ENCODE peak calls at places on chromosomes 6 and 20, in ten cellular contexts. One of them, this sample, is unnamed.

GRCh38 chr6:113842165-113842564 is 15.0 kb upstream of the MARCKS start:
- DNase-seq in GM23338: no peak
- DNase-seq in lung: no peak
- DNase-seq in pancreas: no peak
- DNase-seq in cardiac muscle cell: no peak
- DNase-seq in HepG2: no peak
- DNase-seq in endothelial cell of umbilical vein: no peak
- DNase-seq in fibroblast of lung: peak; percentile 19
- DNase-seq in MM.1S: no peak
- DNase-seq in left lung: no peak
- DNase-seq in this sample: no peak

GRCh38 chr20:40776702-40777457 is 87.8 kb upstream of the MAFB start:
- DNase-seq in GM23338: no peak
- DNase-seq in lung: no peak
- DNase-seq in pancreas: no peak
- DNase-seq in cardiac muscle cell: no peak
- DNase-seq in HepG2: no peak
- DNase-seq in endothelial cell of umbilical vein: no peak
- DNase-seq in fibroblast of lung: no peak
- DNase-seq in MM.1S: no peak
- DNase-seq in left lung: no peak
- DNase-seq in this sample: peak; percentile 20

GRCh38 chr6:47767102-47767501 is 14.7 kb upstream of the OPN5 start:
- DNase-seq in GM23338: no peak
- DNase-seq in lung: no peak
- DNase-seq in pancreas: no peak
- DNase-seq in cardiac muscle cell: no peak
- DNase-seq in HepG2: no peak
- DNase-seq in endothelial cell of umbilical vein: no peak
- DNase-seq in fibroblast of lung: no peak
- DNase-seq in MM.1S: no peak
- DNase-seq in left lung: no peak
- DNase-seq in this sample: no peak

GRCh38 chr20:45465492-45466266 is 3.9 kb upstream of the WFDC2 start:
- DNase-seq in GM23338: peak; percentile 32
- DNase-seq in lung: no peak
- DNase-seq in pancreas: no peak
- DNase-seq in cardiac muscle cell: no peak
- DNase-seq in HepG2: no peak
- DNase-seq in endothelial cell of umbilical vein: no peak
- DNase-seq in fibroblast of lung: no peak
- DNase-seq in MM.1S: no peak
- DNase-seq in left lung: no peak
- DNase-seq in this sample: no peak

GRCh38 chr6:2695464-2696095 is 55.1 kb downstream of the MYLK4 start:
- DNase-seq in GM23338: peak; percentile 53
- DNase-seq in lung: no peak
- DNase-seq in pancreas: no peak
- DNase-seq in cardiac muscle cell: peak; percentile 28
- DNase-seq in HepG2: peak; percentile 27
- DNase-seq in endothelial cell of umbilical vein: peak; percentile 55
- DNase-seq in fibroblast of lung: peak; percentile 74
- DNase-seq in MM.1S: no peak
- DNase-seq in left lung: no peak
- DNase-seq in this sample: no peak

GRCh38 chr6:61711849-61712248 is 574.2 kb downstream of the KHDRBS2 start:
- DNase-seq in GM23338: peak; percentile 51
- DNase-seq in lung: no peak
- DNase-seq in pancreas: no peak
- DNase-seq in cardiac muscle cell: peak; percentile 30
- DNase-seq in HepG2: no peak
- DNase-seq in endothelial cell of umbilical vein: no peak
- DNase-seq in fibroblast of lung: no peak
- DNase-seq in MM.1S: peak; percentile 71
- DNase-seq in left lung: no peak
- DNase-seq in this sample: no peak

GRCh38 chr6:7188492-7188891 is 80.7 kb downstream of the RREB1 start:
- DNase-seq in GM23338: no peak
- DNase-seq in lung: no peak
- DNase-seq in pancreas: no peak
- DNase-seq in cardiac muscle cell: no peak
- DNase-seq in HepG2: no peak
- DNase-seq in endothelial cell of umbilical vein: no peak
- DNase-seq in fibroblast of lung: no peak
- DNase-seq in MM.1S: peak; percentile 90
- DNase-seq in left lung: no peak
- DNase-seq in this sample: no peak

GRCh38 chr20:2204021-2204420 is 91.8 kb upstream of the TGM3 start:
- DNase-seq in GM23338: no peak
- DNase-seq in lung: no peak
- DNase-seq in pancreas: no peak
- DNase-seq in cardiac muscle cell: no peak
- DNase-seq in HepG2: no peak
- DNase-seq in endothelial cell of umbilical vein: no peak
- DNase-seq in fibroblast of lung: no peak
- DNase-seq in MM.1S: no peak
- DNase-seq in left lung: no peak
- DNase-seq in this sample: no peak

GRCh38 chr6:31871068-31871659 is 7.6 kb downstream of the SLC44A4 start:
- DNase-seq in GM23338: peak; percentile 18
- DNase-seq in lung: no peak
- DNase-seq in pancreas: no peak
- DNase-seq in cardiac muscle cell: no peak
- DNase-seq in HepG2: no peak
- DNase-seq in endothelial cell of umbilical vein: no peak
- DNase-seq in fibroblast of lung: peak; percentile 20
- DNase-seq in MM.1S: no peak
- DNase-seq in left lung: no peak
- DNase-seq in this sample: no peak

GRCh38 chr6:170286246-170286933 is 4.5 kb downstream of the DLL1 start:
- DNase-seq in GM23338: no peak
- DNase-seq in lung: no peak
- DNase-seq in pancreas: no peak
- DNase-seq in cardiac muscle cell: no peak
- DNase-seq in HepG2: no peak
- DNase-seq in endothelial cell of umbilical vein: no peak
- DNase-seq in fibroblast of lung: no peak
- DNase-seq in MM.1S: no peak
- DNase-seq in left lung: no peak
- DNase-seq in this sample: peak; percentile 53

GRCh38 chr20:37055276-37055675 is 40.5 kb downstream of the RBL1 start:
- DNase-seq in GM23338: no peak
- DNase-seq in lung: no peak
- DNase-seq in pancreas: no peak
- DNase-seq in cardiac muscle cell: no peak
- DNase-seq in HepG2: no peak
- DNase-seq in endothelial cell of umbilical vein: no peak
- DNase-seq in fibroblast of lung: no peak
- DNase-seq in MM.1S: no peak
- DNase-seq in left lung: no peak
- DNase-seq in this sample: no peak

GRCh38 chr6:35202066-35202546 is 11.7 kb upstream of the SCUBE3 start:
- DNase-seq in GM23338: peak; percentile 38
- DNase-seq in lung: no peak
- DNase-seq in pancreas: no peak
- DNase-seq in cardiac muscle cell: no peak
- DNase-seq in HepG2: no peak
- DNase-seq in endothelial cell of umbilical vein: no peak
- DNase-seq in fibroblast of lung: no peak
- DNase-seq in MM.1S: no peak
- DNase-seq in left lung: no peak
- DNase-seq in this sample: peak; percentile 30

GRCh38 chr20:63957004-63957689 is 931 bp upstream of the UCKL1 start:
- DNase-seq in GM23338: peak; percentile 83
- DNase-seq in lung: peak; percentile 64
- DNase-seq in pancreas: peak; percentile 74
- DNase-seq in cardiac muscle cell: peak; percentile 64
- DNase-seq in HepG2: peak; percentile 85
- DNase-seq in endothelial cell of umbilical vein: peak; percentile 69
- DNase-seq in fibroblast of lung: peak; percentile 55
- DNase-seq in MM.1S: peak; percentile 76
- DNase-seq in left lung: no peak
- DNase-seq in this sample: peak; percentile 65
- TF ChIP-seq CTCF in GM23338: peak; percentile 21
- TF ChIP-seq CTCF in lung: no peak
- TF ChIP-seq CTCF in pancreas: no peak
- TF ChIP-seq CTCF in cardiac muscle cell: peak; percentile 14
- TF ChIP-seq CTCF in HepG2: peak; percentile 55
- TF ChIP-seq CTCF in endothelial cell of umbilical vein: no peak
- TF ChIP-seq CTCF in fibroblast of lung: peak; percentile 17
- TF ChIP-seq CTCF in MM.1S: peak; percentile 7
- TF ChIP-seq CTCF in left lung: no peak
- TF ChIP-seq CTCF in this sample: no peak

GRCh38 chr6:11309947-11310665 is 77.6 kb upstream of the NEDD9 start:
- DNase-seq in GM23338: peak; percentile 63
- DNase-seq in lung: no peak
- DNase-seq in pancreas: no peak
- DNase-seq in cardiac muscle cell: no peak
- DNase-seq in HepG2: no peak
- DNase-seq in endothelial cell of umbilical vein: no peak
- DNase-seq in fibroblast of lung: peak; percentile 76
- DNase-seq in MM.1S: no peak
- DNase-seq in left lung: no peak
- DNase-seq in this sample: no peak

GRCh38 chr6:11307226-11307625 is 74.8 kb upstream of the NEDD9 start:
- DNase-seq in GM23338: no peak
- DNase-seq in lung: no peak
- DNase-seq in pancreas: no peak
- DNase-seq in cardiac muscle cell: no peak
- DNase-seq in HepG2: no peak
- DNase-seq in endothelial cell of umbilical vein: no peak
- DNase-seq in fibroblast of lung: no peak
- DNase-seq in MM.1S: no peak
- DNase-seq in left lung: no peak
- DNase-seq in this sample: no peak

GRCh38 chr6:11304946-11305345 is 72.5 kb upstream of the NEDD9 start:
- DNase-seq in GM23338: no peak
- DNase-seq in lung: no peak
- DNase-seq in pancreas: no peak
- DNase-seq in cardiac muscle cell: no peak
- DNase-seq in HepG2: no peak
- DNase-seq in endothelial cell of umbilical vein: no peak
- DNase-seq in fibroblast of lung: no peak
- DNase-seq in MM.1S: no peak
- DNase-seq in left lung: no peak
- DNase-seq in this sample: no peak
- H3K27ac ChIP-seq in GM23338: no peak overlapping the region
- H3K27ac ChIP-seq in lung: no peak overlapping the region
- H3K27ac ChIP-seq in pancreas: no peak overlapping the region
- H3K27ac ChIP-seq in cardiac muscle cell: no peak overlapping the region
- H3K27ac ChIP-seq in HepG2: no peak overlapping the region
- H3K27ac ChIP-seq in endothelial cell of umbilical vein: no peak overlapping the region
- H3K27ac ChIP-seq in fibroblast of lung: no peak overlapping the region
- H3K27ac ChIP-seq in MM.1S: no peak overlapping the region
- H3K27ac ChIP-seq in left lung: no peak overlapping the region
- H3K27ac ChIP-seq in this sample: no peak overlapping the region

GRCh38 chr20:47352332-47353223 is 3.9 kb downstream of the ZMYND8 start:
- DNase-seq in GM23338: peak; percentile 52
- DNase-seq in lung: peak; percentile 55
- DNase-seq in pancreas: peak; percentile 91
- DNase-seq in cardiac muscle cell: no peak
- DNase-seq in HepG2: no peak
- DNase-seq in endothelial cell of umbilical vein: peak; percentile 75
- DNase-seq in fibroblast of lung: no peak
- DNase-seq in MM.1S: peak; percentile 49
- DNase-seq in left lung: no peak
- DNase-seq in this sample: peak; percentile 59
- H3K4me1 ChIP-seq in GM23338: peaks cover 93% of the 10 kb centered on the region
- H3K4me1 ChIP-seq in lung: peaks cover 65% of the 10 kb centered on the region
- H3K4me1 ChIP-seq in pancreas: peaks cover 92% of the 10 kb centered on the region
- H3K4me1 ChIP-seq in cardiac muscle cell: peaks cover 96% of the 10 kb centered on the region
- H3K4me1 ChIP-seq in HepG2: peaks cover 82% of the 10 kb centered on the region
- H3K4me1 ChIP-seq in endothelial cell of umbilical vein: peaks cover 99% of the 10 kb centered on the region
- H3K4me1 ChIP-seq in fibroblast of lung: peaks cover 57% of the 10 kb centered on the region
- H3K4me1 ChIP-seq in MM.1S: peaks cover 37% of the 10 kb centered on the region
- H3K4me1 ChIP-seq in left lung: peaks cover 93% of the 10 kb centered on the region
- H3K4me1 ChIP-seq in this sample: peaks cover 100% of the 10 kb centered on the region

GRCh38 chr6:13398081-13398406 is 69.7 kb upstream of the TBC1D7 start:
- DNase-seq in GM23338: no peak
- DNase-seq in lung: no peak
- DNase-seq in pancreas: no peak
- DNase-seq in cardiac muscle cell: no peak
- DNase-seq in HepG2: no peak
- DNase-seq in endothelial cell of umbilical vein: no peak
- DNase-seq in fibroblast of lung: no peak
- DNase-seq in MM.1S: no peak
- DNase-seq in left lung: no peak
- DNase-seq in this sample: no peak

GRCh38 chr6:13398421-13398994 is 70.2 kb upstream of the TBC1D7 start:
- DNase-seq in GM23338: peak; percentile 62
- DNase-seq in lung: no peak
- DNase-seq in pancreas: no peak
- DNase-seq in cardiac muscle cell: peak; percentile 67
- DNase-seq in HepG2: no peak
- DNase-seq in endothelial cell of umbilical vein: no peak
- DNase-seq in fibroblast of lung: no peak
- DNase-seq in MM.1S: no peak
- DNase-seq in left lung: no peak
- DNase-seq in this sample: no peak

GRCh38 chr6:13396241-13396792 is 68.0 kb upstream of the TBC1D7 start:
- DNase-seq in GM23338: no peak
- DNase-seq in lung: no peak
- DNase-seq in pancreas: no peak
- DNase-seq in cardiac muscle cell: no peak
- DNase-seq in HepG2: no peak
- DNase-seq in endothelial cell of umbilical vein: no peak
- DNase-seq in fibroblast of lung: no peak
- DNase-seq in MM.1S: no peak
- DNase-seq in left lung: no peak
- DNase-seq in this sample: no peak

GRCh38 chr6:13395272-13396237 is 67.2 kb upstream of the TBC1D7 start:
- DNase-seq in GM23338: no peak
- DNase-seq in lung: peak; percentile 66
- DNase-seq in pancreas: peak; percentile 75
- DNase-seq in cardiac muscle cell: peak; percentile 73
- DNase-seq in HepG2: peak; percentile 59
- DNase-seq in endothelial cell of umbilical vein: peak; percentile 100
- DNase-seq in fibroblast of lung: peak; percentile 79
- DNase-seq in MM.1S: no peak
- DNase-seq in left lung: peak; percentile 78
- DNase-seq in this sample: peak; percentile 69

DNA sequence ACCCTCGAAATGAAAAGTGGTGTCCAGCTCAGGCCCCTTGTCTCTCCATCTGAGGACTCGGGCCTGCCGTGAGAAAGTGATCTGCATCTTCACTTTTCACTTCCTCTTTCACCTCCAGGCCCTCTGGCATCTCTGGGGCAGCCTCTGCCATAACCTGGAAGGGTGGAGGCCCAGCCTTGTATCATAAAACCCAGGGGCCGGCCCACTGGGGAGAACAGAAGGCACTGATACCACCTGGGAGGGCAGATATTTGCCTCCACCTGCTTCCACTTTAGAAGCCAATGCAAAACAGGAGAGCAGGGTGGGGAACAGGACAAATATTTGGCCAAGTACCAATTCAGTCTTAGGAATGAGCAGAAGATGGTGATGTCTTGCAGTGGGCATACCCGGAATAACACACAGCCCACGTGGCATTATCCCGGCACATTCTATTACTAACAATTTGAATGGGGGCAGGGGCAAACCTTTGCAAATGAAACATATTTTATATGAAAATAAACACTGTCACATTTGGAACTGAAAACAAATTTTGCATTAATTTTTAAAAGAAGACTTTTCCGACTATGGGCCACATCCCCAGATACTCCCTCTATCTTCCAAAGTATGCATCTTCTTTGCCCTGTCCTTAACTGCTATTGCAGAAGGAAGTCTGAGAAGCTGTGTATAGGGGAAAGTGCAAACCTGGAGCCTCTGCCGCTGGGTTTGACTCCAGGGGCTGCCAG is 69.2 kb upstream of the TBC1D7 start:
- DNase-seq in GM23338: no peak
- DNase-seq in lung: no peak
- DNase-seq in pancreas: no peak
- DNase-seq in cardiac muscle cell: no peak
- DNase-seq in HepG2: no peak
- DNase-seq in endothelial cell of umbilical vein: no peak
- DNase-seq in fibroblast of lung: no peak
- DNase-seq in MM.1S: peak; percentile 39
- DNase-seq in left lung: no peak
- DNase-seq in this sample: no peak
- TF ChIP-seq CTCF in GM23338: peak; percentile 10
- TF ChIP-seq CTCF in lung: no peak
- TF ChIP-seq CTCF in pancreas: no peak
- TF ChIP-seq CTCF in cardiac muscle cell: no peak
- TF ChIP-seq CTCF in HepG2: no peak
- TF ChIP-seq CTCF in endothelial cell of umbilical vein: no peak
- TF ChIP-seq CTCF in fibroblast of lung: no peak
- TF ChIP-seq CTCF in MM.1S: no peak
- TF ChIP-seq CTCF in left lung: no peak
- TF ChIP-seq CTCF in this sample: peak; percentile 30